ENCODE peak calls at places on chromosomes 5 and 9, in six cellular contexts. C is GM10248; L is activated gamma-delta T cell treated with anti-CD3 and anti-CD28 coated beads, Interleukin-2, amount 50 U/mL, for 16 hours; E is GM20000; R is EL; Q is lower lobe of right lung. G is an unnamed sample.

GRCh38 chr5:34789021-34789531 is 49.9 kb upstream of the TTC23L start:
- DNase-seq in C (no peak), L (no peak), E (no peak), R (peak), Q (no peak), G (no peak)

GRCh38 chr5:9507974-9508373 is 37.9 kb downstream of the SEMA5A start:
- DNase-seq in C (no peak), L (no peak), E (no peak), R (peak), Q (no peak), G (no peak)

GRCh38 chr9:131744171-131744714 is 4.4 kb upstream of the RAPGEF1 start:
- DNase-seq in C (no peak), L (no peak), E (no peak), R (no peak), Q (peak), G (no peak)

GRCh38 chr9:138083873-138084272 is 206.3 kb downstream of the CACNA1B start:
- DNase-seq in C (no peak), L (no peak), E (no peak), R (no peak), Q (peak), G (no peak)

GRCh38 chr5:53944981-53945380 is 365.4 kb downstream of the ARL15 start:
- DNase-seq in C (no peak), L (no peak), E (no peak), R (peak), Q (no peak), G (no peak)

GRCh38 chr5:138445547-138446271 is 6.9 kb downstream of the REEP2 start:
- DNase-seq in C (no peak), L (no peak), E (no peak), R (no peak), Q (no peak), G (no peak)

GRCh38 chr5:171601266-171601881 is 181.9 kb downstream of the FGF18 start:
- DNase-seq in C (no peak), L (no peak), E (no peak), R (no peak), Q (peak), G (no peak)

GRCh38 chr5:173793677-173794570 is 94.2 kb upstream of the CPEB4 start:
- DNase-seq in C (no peak), L (no peak), E (no peak), R (peak), Q (peak), G (no peak)

GRCh38 chr5:141841376-141841775 is 36.8 kb downstream of the PCDH1 start:
- DNase-seq in C (no peak), L (no peak), E (no peak), R (no peak), Q (peak), G (no peak)

GRCh38 chr5:96595300-96596090 is 66.7 kb upstream of the CAST start:
- DNase-seq in C (peak), L (no peak), E (peak), R (peak), Q (no peak), G (no peak)

GRCh38 chr9:38233343-38233742 is 159.2 kb upstream of the ALDH1B1 start:
- DNase-seq in C (no peak), L (no peak), E (no peak), R (no peak), Q (no peak), G (no peak)

GRCh38 chr5:147412561-147412960 is 97.3 kb downstream of the DPYSL3 start:
- DNase-seq in C (no peak), L (no peak), E (no peak), R (no peak), Q (no peak), G (no peak)

GRCh38 chr9:76395381-76395780 is 1.2 kb upstream of the RFK start:
- DNase-seq in C (no peak), L (no peak), E (no peak), R (no peak), Q (no peak), G (no peak)

GRCh38 chr9:82284758-82285157 is 296.2 kb downstream of the SPATA31D1 start:
- DNase-seq in C (no peak), L (no peak), E (no peak), R (no peak), Q (no peak), G (no peak)

GRCh38 chr9:9469271-9469670 is 1143.5 kb downstream of the PTPRD start:
- DNase-seq in C (no peak), L (no peak), E (no peak), R (no peak), Q (no peak), G (no peak)

GRCh38 chr9:123524866-123525265 is 168.9 kb downstream of the CRB2 start:
- DNase-seq in C (no peak), L (no peak), E (no peak), R (no peak), Q (no peak), G (no peak)

GRCh38 chr5:168786142-168786541 is 207.0 kb upstream of the PANK3 start:
- DNase-seq in C (no peak), L (no peak), E (no peak), R (peak), Q (no peak), G (no peak)

GRCh38 chr5:178547753-178548415 is 42.3 kb downstream of the COL23A1 start:
- DNase-seq in C (no peak), L (no peak), E (no peak), R (no peak), Q (no peak), G (no peak)

GRCh38 chr5:135467051-135467625 is 15.0 kb upstream of the TIFAB start:
- DNase-seq in C (no peak), L (no peak), E (no peak), R (no peak), Q (no peak), G (no peak)

GRCh38 chr9:5610491-5610890 is 18.4 kb upstream of the RIC1 start:
- DNase-seq in C (no peak), L (no peak), E (no peak), R (no peak), Q (no peak), G (no peak)

GRCh38 chr9:108634164-108634563 is 221.6 kb downstream of the ACTL7B start:
- DNase-seq in C (no peak), L (no peak), E (no peak), R (peak), Q (no peak), G (no peak)

GRCh38 chr9:86836797-86837196 is 110.5 kb downstream of the GAS1 start:
- DNase-seq in C (peak), L (no peak), E (peak), R (no peak), Q (no peak), G (no peak)

GRCh38 chr9:128634651-128635262 is 21.9 kb downstream of the DYNC2I2 start:
- DNase-seq in C (no peak), L (no peak), E (no peak), R (no peak), Q (no peak), G (no peak)

GRCh38 chr5:159444441-159445082 is 114.3 kb upstream of the IL12B start:
- DNase-seq in C (peak), L (no peak), E (peak), R (peak), Q (no peak), G (no peak)

GRCh38 chr5:1079961-1080360 is 31.9 kb downstream of the SLC12A7 start:
- DNase-seq in C (no peak), L (no peak), E (no peak), R (no peak), Q (no peak), G (no peak)

GRCh38 chr5:59123595-59124561 is 541.0 kb downstream of the RAB3C start:
- DNase-seq in C (no peak), L (no peak), E (peak), R (no peak), Q (no peak), G (no peak)

GRCh38 chr5:119269061-119269579 is 86.7 kb upstream of the TNFAIP8 start:
- DNase-seq in C (no peak), L (no peak), E (peak), R (peak), Q (peak), G (no peak)

GRCh38 chr9:137034039-137034708 is 2.3 kb upstream of the FUT7 start:
- DNase-seq in C (no peak), L (no peak), E (no peak), R (no peak), Q (no peak), G (no peak)

GRCh38 chr5:151662805-151663204 is 23.9 kb downstream of the SPARC start:
- DNase-seq in C (peak), L (no peak), E (peak), R (no peak), Q (no peak), G (no peak)

GRCh38 chr9:117084221-117084620 is 330.6 kb downstream of the ASTN2 start:
- DNase-seq in C (no peak), L (no peak), E (no peak), R (no peak), Q (no peak), G (no peak)

GRCh38 chr9:77595426-77596051 is 52.6 kb downstream of the GNA14 start:
- DNase-seq in C (no peak), L (no peak), E (no peak), R (no peak), Q (no peak), G (no peak)

GRCh38 chr5:139955053-139955605 is 88.0 kb downstream of the NRG2 start:
- DNase-seq in C (peak), L (no peak), E (peak), R (no peak), Q (no peak), G (no peak)

GRCh38 chr5:140242890-140243585 is 59.9 kb downstream of the PFDN1 start:
- DNase-seq in C (no peak), L (no peak), E (no peak), R (no peak), Q (peak), G (no peak)

GRCh38 chr9:113580041-113580953 is 116.8 kb downstream of the RGS3 start:
- DNase-seq in C (no peak), L (peak), E (no peak), R (peak), Q (peak), G (peak)

GRCh38 chr9:75001719-75002421 is 26.2 kb downstream of the CARNMT1 start:
- DNase-seq in C (peak), L (no peak), E (peak), R (peak), Q (no peak), G (no peak)

GRCh38 chr9:13485068-13485596 is 205.6 kb upstream of the MPDZ start:
- DNase-seq in C (no peak), L (no peak), E (no peak), R (peak), Q (no peak), G (no peak)

GRCh38 chr9:93930070-93930469 is 25.1 kb downstream of the BARX1 start:
- DNase-seq in C (no peak), L (no peak), E (no peak), R (no peak), Q (no peak), G (no peak)

GRCh38 chr9:127318651-127319167 is 54.1 kb downstream of the GARNL3 start:
- DNase-seq in C (no peak), L (no peak), E (no peak), R (peak), Q (no peak), G (no peak)

GRCh38 chr9:126373241-126373640 is 46.6 kb downstream of the MVB12B start:
- DNase-seq in C (no peak), L (no peak), E (no peak), R (peak), Q (no peak), G (no peak)

GRCh38 chr5:64784451-64785025 is 15.8 kb downstream of the CWC27 start:
- DNase-seq in C (peak), L (peak), E (peak), R (peak), Q (peak), G (peak)